ENCODE peak calls at places on chromosome 13, in ten cellular contexts. Z is SK-N-MC, N is NCI-H146, E is NCI-H1436, U is nucleus accumbens, Y is astrocyte of the spinal cord, S is H1, X is cardiac fibroblast, F is AG04450, G is T-cell. J is an unnamed sample.

GRCh38 chr13:66624302-66624701 is 605.8 kb downstream of the PCDH9 start:
- DNase-seq in G (no peak), F (no peak), S (no peak), X (no peak), Z (peak), Y (no peak), U (no peak), N (no peak), E (no peak), J (no peak)

GRCh38 chr13:89514534-89515312 is 1832.8 kb upstream of the MIR17HG start:
- DNase-seq in F (peak), Z (peak), E (no peak), U (no peak), X (peak), N (peak), G (no peak), S (no peak), Y (peak), J (peak)

GRCh38 chr13:33610471-33611015 is 207.4 kb upstream of the RFC3 start:
- DNase-seq in X (peak), Z (no peak), Y (peak), E (no peak), G (peak), F (no peak), U (peak), N (peak), S (peak), J (peak)

GRCh38 chr13:100519626-100520025 is 69.0 kb downstream of the GGACT start:
- DNase-seq in G (no peak), E (no peak), N (no peak), U (no peak), F (no peak), X (no peak), S (no peak), Z (no peak), Y (no peak), J (no peak)

GRCh38 chr13:24220086-24220703 is 59.7 kb downstream of the SPATA13 start:
- DNase-seq in E (peak), S (no peak), N (peak), F (peak), Y (peak), X (peak), Z (peak), U (no peak), G (peak), J (peak)

GRCh38 chr13:60018536-60018935 is 145.2 kb downstream of the DIAPH3 start:
- DNase-seq in Z (no peak), S (no peak), N (no peak), X (no peak), F (no peak), U (no peak), Y (no peak), E (no peak), G (no peak), J (no peak)

GRCh38 chr13:94674609-94675348 is 37.6 kb downstream of the SOX21 start:
- DNase-seq in Z (peak), F (no peak), U (peak), E (peak), Y (peak), G (peak), X (peak), N (peak), S (peak), J (peak)

GRCh38 chr13:99379856-99380255 is 72.7 kb upstream of the GPR183 start:
- DNase-seq in X (no peak), Z (no peak), F (no peak), E (no peak), Y (no peak), U (no peak), N (no peak), G (no peak), S (peak), J (no peak)

GRCh38 chr13:92494915-92495314 is 731.7 kb upstream of the GPC6 start:
- DNase-seq in S (no peak), F (no peak), N (no peak), Z (no peak), E (no peak), U (no peak), X (no peak), G (no peak), Y (no peak), J (no peak)

GRCh38 chr13:27923794-27924528 is 4.2 kb downstream of the PDX1 start:
- DNase-seq in Z (no peak), U (no peak), Y (no peak), X (no peak), E (no peak), S (peak), G (no peak), N (no peak), F (no peak), J (no peak)

GRCh38 chr13:42113478-42113877 is 65.0 kb downstream of the DGKH start:
- DNase-seq in E (no peak), G (no peak), N (no peak), Z (no peak), F (no peak), Y (no peak), S (no peak), X (no peak), U (no peak), J (no peak)

GRCh38 chr13:112756511-112756966 is 66.7 kb downstream of the ATP11A start:
- DNase-seq in F (no peak), E (no peak), Y (no peak), G (no peak), X (no peak), N (peak), S (no peak), U (no peak), Z (no peak), J (no peak)

GRCh38 chr13:67238277-67238859 is 8.2 kb upstream of the PCDH9 start:
- DNase-seq in Z (no peak), N (peak), U (no peak), X (peak), G (no peak), S (no peak), E (peak), F (no peak), Y (peak), J (no peak)

GRCh38 chr13:60078226-60078625 is 85.5 kb downstream of the DIAPH3 start:
- DNase-seq in E (no peak), S (no peak), G (no peak), F (no peak), X (no peak), Z (no peak), Y (no peak), U (no peak), N (no peak), J (no peak)

GRCh38 chr13:106112191-106112590 is 423.3 kb downstream of the EFNB2 start:
- DNase-seq in Y (no peak), F (no peak), Z (no peak), N (no peak), E (no peak), G (no peak), U (no peak), S (no peak), X (no peak), J (no peak)

GRCh38 chr13:40780822-40781401 is 8.5 kb upstream of the SLC25A15 start:
- DNase-seq in S (no peak), F (no peak), G (no peak), N (no peak), Y (peak), E (no peak), X (no peak), Z (no peak), U (no peak), J (peak)

GRCh38 chr13:25981060-25981459 is 70.8 kb downstream of the SHISA2 start:
- DNase-seq in U (no peak), X (no peak), E (no peak), G (no peak), Y (no peak), S (no peak), Z (no peak), N (no peak), F (no peak), J (no peak)

GRCh38 chr13:41827507-41828213 is 133.2 kb downstream of the VWA8 start:
- DNase-seq in U (no peak), E (no peak), Y (peak), G (no peak), F (peak), S (no peak), N (no peak), Z (no peak), X (peak), J (peak)

GRCh38 chr13:72043361-72043760 is 176.4 kb upstream of the DACH1 start:
- DNase-seq in F (no peak), U (no peak), Z (no peak), X (no peak), Y (no peak), S (no peak), G (no peak), N (no peak), E (no peak), J (no peak)

GRCh38 chr13:114166381-114167131 is 12.5 kb upstream of the CFAP97D2 start:
- DNase-seq in N (no peak), S (no peak), Z (no peak), G (no peak), X (peak), Y (no peak), F (no peak), U (no peak), E (no peak), J (no peak)

GRCh38 chr13:106230450-106230849 is 305.0 kb downstream of the EFNB2 start:
- DNase-seq in Y (peak), N (no peak), Z (no peak), X (peak), U (no peak), S (no peak), G (no peak), F (peak), E (no peak), J (peak)

GRCh38 chr13:32381539-32381938 is 46.4 kb downstream of the N4BP2L1 start:
- DNase-seq in Y (peak), F (no peak), E (no peak), N (peak), S (no peak), U (no peak), G (peak), Z (no peak), X (peak), J (no peak)

GRCh38 chr13:91153372-91153771 is 194.1 kb upstream of the MIR17HG start:
- DNase-seq in F (no peak), Z (no peak), G (no peak), E (no peak), Y (peak), S (no peak), U (no peak), X (no peak), N (peak), J (no peak)

GRCh38 chr13:42486711-42487198 is 87.2 kb upstream of the TNFSF11 start:
- DNase-seq in F (no peak), Y (peak), S (no peak), U (no peak), Z (no peak), E (no peak), X (peak), N (no peak), G (no peak), J (peak)

GRCh38 chr13:30743319-30744055 is 8.1 kb downstream of the ALOX5AP start:
- DNase-seq in E (no peak), N (no peak), S (no peak), Z (no peak), X (peak), G (no peak), Y (peak), F (peak), U (no peak), J (peak)

GRCh38 chr13:94967183-94968039 is 255.1 kb upstream of the SOX21 start:
- DNase-seq in N (peak), X (peak), G (no peak), S (peak), U (peak), E (peak), Z (no peak), Y (peak), F (no peak), J (no peak)

GRCh38 chr13:51801631-51802099 is 2.3 kb downstream of the DHRS12 start:
- DNase-seq in G (no peak), N (no peak), E (no peak), F (no peak), S (no peak), Y (no peak), X (no peak), U (peak), Z (no peak), J (peak)

GRCh38 chr13:41520699-41521630 is 63.6 kb downstream of the RGCC start:
- DNase-seq in Y (no peak), Z (peak), U (no peak), F (no peak), S (no peak), G (no peak), X (peak), N (no peak), E (no peak), J (no peak)

GRCh38 chr13:34421849-34422475 is 520.1 kb upstream of the NBEA start:
- DNase-seq in X (no peak), E (no peak), F (no peak), S (no peak), N (no peak), Y (no peak), U (no peak), Z (no peak), G (no peak), J (no peak)

GRCh38 chr13:102556806-102557205 is 40.0 kb upstream of the TPP2 start:
- DNase-seq in U (no peak), X (no peak), N (no peak), Z (no peak), S (no peak), Y (no peak), G (no peak), F (no peak), E (no peak), J (no peak)

GRCh38 chr13:21344662-21345176 is 114.4 kb downstream of the ZDHHC20 start:
- DNase-seq in U (no peak), G (peak), N (no peak), E (no peak), Z (no peak), Y (no peak), X (no peak), S (no peak), F (no peak), J (no peak)